ENCODE peak calls at places on chromosome 19, in six cellular contexts. D is effector CD4-positive, alpha-beta T cell; M is lung; L is left ventricle myocardium inferior; E is fibroblast of pulmonary artery; X is H7. Z is an unnamed sample.
A peak's percentile ranks its signal among the peaks of the same experiment; 100 is the strongest.

GRCh38 chr19:42282036-42282762 is 13.1 kb downstream of the CIC start:
- DNase-seq in X (no peak), D (no peak), E (no peak), M (no peak), L (no peak), Z (no peak)

GRCh38 chr19:38684078-38684861 is 36.8 kb downstream of the ACTN4 start:
- DNase-seq in M (peak; percentile 68), E (peak; percentile 95), X (no peak), D (no peak), L (peak; percentile 52), Z (peak; percentile 100)

GRCh38 chr19:4257025-4257424 is 10.1 kb downstream of the YJU2 start:
- DNase-seq in L (no peak), M (no peak), X (no peak), E (no peak), D (no peak), Z (no peak)

GRCh38 chr19:2135474-2136402 is 15.6 kb downstream of the AP3D1 start:
- DNase-seq in E (no peak), D (no peak), X (no peak), M (no peak), L (no peak), Z (no peak)

GRCh38 chr19:44003461-44004134 is 841 bp downstream of the ZNF230 start:
- DNase-seq in M (no peak), X (peak; percentile 13), E (peak; percentile 6), L (no peak), D (no peak), Z (peak; percentile 14)

GRCh38 chr19:10662384-10663251 is 8.5 kb downstream of the ILF3 start:
- DNase-seq in E (peak; percentile 63), L (no peak), M (no peak), D (no peak), X (peak; percentile 9), Z (no peak)

GRCh38 chr19:31364956-31365355 is 15.7 kb upstream of the TSHZ3 start:
- DNase-seq in X (peak; percentile 53), D (no peak), L (no peak), E (no peak), M (no peak), Z (no peak)

GRCh38 chr19:55358943-55359908 is 3.8 kb downstream of the GARIN5B start:
- DNase-seq in X (peak; percentile 64), D (no peak), M (no peak), E (no peak), L (no peak), Z (peak; percentile 90)

GRCh38 chr19:3122512-3122870 is 13.3 kb upstream of the GNA15 start:
- DNase-seq in M (no peak), X (no peak), L (no peak), D (no peak), E (no peak), Z (no peak)

GRCh38 chr19:2047449-2048103 is 3.5 kb downstream of the MKNK2 start:
- DNase-seq in M (no peak), D (no peak), X (peak; percentile 54), E (no peak), L (no peak), Z (peak; percentile 84)

GRCh38 chr19:18541992-18542935 is 1.1 kb downstream of the FKBP8 start:
- DNase-seq in X (peak; percentile 88), D (no peak), E (no peak), L (no peak), M (no peak), Z (no peak)

GRCh38 chr19:2055871-2056809 is 5.1 kb upstream of the MKNK2 start:
- DNase-seq in M (peak; percentile 57), L (peak; percentile 71), D (no peak), E (peak; percentile 80), X (no peak), Z (peak; percentile 84)

GRCh38 chr19:19642506-19643157 is 825 bp downstream of the GMIP start:
- DNase-seq in X (no peak), D (no peak), L (no peak), E (no peak), M (no peak), Z (peak; percentile 20)

GRCh38 chr19:42271045-42271419 is 2.0 kb downstream of the CIC start:
- DNase-seq in D (no peak), M (no peak), E (no peak), X (no peak), L (no peak), Z (no peak)

GRCh38 chr19:955803-956746 is 28.1 kb upstream of the WDR18 start:
- DNase-seq in M (no peak), X (peak; percentile 81), L (no peak), E (no peak), D (no peak), Z (no peak)

GRCh38 chr19:36547001-36547732 is 19.1 kb upstream of the ZNF260 start:
- DNase-seq in D (no peak), X (no peak), L (no peak), M (no peak), E (peak; percentile 21), Z (peak; percentile 20)

GRCh38 chr19:44623626-44624025 is 10.3 kb downstream of the IGSF23 start:
- DNase-seq in M (no peak), D (no peak), X (no peak), E (no peak), L (no peak), Z (no peak)

GRCh38 chr19:48598996-48599626 is 7.4 kb upstream of the SPACA4 start:
- DNase-seq in M (no peak), E (no peak), X (peak; percentile 72), L (no peak), D (no peak), Z (no peak)

GRCh38 chr19:10120538-10121198 is 969 bp upstream of the EIF3G start:
- DNase-seq in D (no peak), E (peak; percentile 88), M (no peak), X (no peak), L (no peak), Z (peak; percentile 68)

GRCh38 chr19:5913739-5914357 is at the start of gene CAPS:
- DNase-seq in X (no peak), L (peak; percentile 60), M (peak; percentile 76), D (no peak), E (peak; percentile 46), Z (peak; percentile 79)

Z was measured in MCF 10A.